ENCODE peak calls at places on chromosomes 3 and 15, in six cellular contexts. M is AG09319, V is LNCaP clone FGC, J is cortex of kidney, S is tibial artery, Z is M059J. H is an unnamed sample.
A peak's percentile ranks its signal among the peaks of the same experiment; 100 is the strongest.

GRCh38 chr15:100438570-100438969 is 90.2 kb downstream of the CERS3 start:
- DNase-seq in M (no peak), V (peak; percentile 28), J (no peak), S (no peak), Z (no peak), H (no peak)

GRCh38 chr3:15011174-15011573 is 53.9 kb downstream of the MRPS25 start:
- DNase-seq in M (no peak), V (no peak), J (no peak), S (no peak), Z (no peak), H (no peak)

GRCh38 chr3:114214542-114215341 is 22.6 kb downstream of the ZNF80 start:
- DNase-seq in M (no peak), V (no peak), J (no peak), S (no peak), Z (no peak), H (peak; percentile 88)

GRCh38 chr3:23738946-23739345 is 66.8 kb upstream of the UBE2E1 start:
- DNase-seq in M (no peak), V (no peak), J (no peak), S (no peak), Z (peak; percentile 31), H (no peak)

GRCh38 chr15:67080900-67081431 is 15.6 kb downstream of the SMAD3 start:
- DNase-seq in M (no peak), V (no peak), J (no peak), S (no peak), Z (peak; percentile 94), H (no peak)

GRCh38 chr15:79067434-79067833 is 23.1 kb downstream of the RASGRF1 start:
- DNase-seq in M (no peak), V (peak; percentile 8), J (no peak), S (no peak), Z (no peak), H (no peak)

GRCh38 chr3:183247190-183247589 is 5.9 kb upstream of the B3GNT5 start:
- DNase-seq in M (no peak), V (no peak), J (no peak), S (no peak), Z (peak; percentile 34), H (no peak)

GRCh38 chr15:67579967-67580366 is 37.5 kb downstream of the MAP2K5 start:
- DNase-seq in M (no peak), V (no peak), J (no peak), S (no peak), Z (no peak), H (no peak)

GRCh38 chr3:158713094-158713499 is 19.2 kb downstream of the RARRES1 start:
- DNase-seq in M (no peak), V (no peak), J (no peak), S (peak; percentile 78), Z (peak; percentile 69), H (peak; percentile 89)

GRCh38 chr15:22979069-22979698 is 984 bp downstream of the CYFIP1 start:
- DNase-seq in M (no peak), V (no peak), J (no peak), S (peak; percentile 77), Z (peak; percentile 49), H (no peak)

GRCh38 chr3:8741581-8742355 is 8.2 kb downstream of the CAV3 start:
- DNase-seq in M (peak; percentile 39), V (no peak), J (no peak), S (no peak), Z (peak; percentile 88), H (peak; percentile 30)

GRCh38 chr3:33186524-33187367 is 31.9 kb downstream of the SUSD5 start:
- DNase-seq in M (no peak), V (no peak), J (no peak), S (no peak), Z (peak; percentile 50), H (no peak)

GRCh38 chr15:71612869-71613268 is 197.5 kb upstream of the NR2E3 start:
- DNase-seq in M (no peak), V (no peak), J (no peak), S (no peak), Z (no peak), H (no peak)

GRCh38 chr3:136750209-136750921 is 1.8 kb downstream of the STAG1 start:
- DNase-seq in M (no peak), V (no peak), J (no peak), S (no peak), Z (peak; percentile 50), H (no peak)

GRCh38 chr15:88635343-88635742 is 3.5 kb upstream of the ISG20 start:
- DNase-seq in M (no peak), V (no peak), J (no peak), S (no peak), Z (no peak), H (no peak)

GRCh38 chr15:51161491-51162260 is 67.0 kb upstream of the TNFAIP8L3 start:
- DNase-seq in M (no peak), V (no peak), J (no peak), S (no peak), Z (peak; percentile 28), H (no peak)

GRCh38 chr3:197749601-197750395 is at the start of gene FYTTD1:
- DNase-seq in M (peak; percentile 54), V (peak; percentile 47), J (no peak), S (peak; percentile 96), Z (peak; percentile 92), H (no peak)

GRCh38 chr3:190178779-190179178 is 58.1 kb upstream of the P3H2 start:
- DNase-seq in M (no peak), V (no peak), J (no peak), S (no peak), Z (no peak), H (no peak)

GRCh38 chr3:182248349-182248880 is 536.7 kb downstream of the SOX2 start:
- DNase-seq in M (no peak), V (no peak), J (no peak), S (no peak), Z (peak; percentile 32), H (no peak)

GRCh38 chr15:64635486-64635815 is 139.9 kb downstream of the RBPMS2 start:
- DNase-seq in M (peak; percentile 57), V (no peak), J (no peak), S (no peak), Z (peak; percentile 22), H (no peak)

GRCh38 chr3:42117175-42118008 is 26.2 kb downstream of the TRAK1 start:
- DNase-seq in M (no peak), V (no peak), J (no peak), S (peak; percentile 79), Z (peak; percentile 85), H (no peak)

GRCh38 chr3:156816091-156816793 is 9.9 kb upstream of the LEKR1 start:
- DNase-seq in M (no peak), V (no peak), J (no peak), S (no peak), Z (no peak), H (no peak)

GRCh38 chr3:29186982-29187718 is 93.7 kb upstream of the RBMS3 start:
- DNase-seq in M (no peak), V (no peak), J (no peak), S (no peak), Z (peak; percentile 94), H (no peak)

GRCh38 chr15:69084404-69085030 is 70.0 kb downstream of the NOX5 start:
- DNase-seq in M (no peak), V (no peak), J (no peak), S (no peak), Z (no peak), H (no peak)